ENCODE peak calls at places on chromosomes 5 and 9, in eight cellular contexts. One of them, this sample, is unnamed.

GRCh38 chr9:33044162-33044673 is 19.1 kb downstream of the DNAJA1 start:
- DNase-seq in GM12891: peak
- DNase-seq in glutamatergic neuron: peak
- DNase-seq in AG10803: peak
- DNase-seq in HEK293T: no peak
- DNase-seq in neuronal stem cell: peak
- DNase-seq in T-helper 2 cell: peak
- DNase-seq in uterus: peak
- DNase-seq in this sample: peak

GRCh38 chr9:121133104-121133816 is 58.5 kb downstream of the CNTRL start:
- DNase-seq in GM12891: no peak
- DNase-seq in glutamatergic neuron: no peak
- DNase-seq in AG10803: no peak
- DNase-seq in HEK293T: no peak
- DNase-seq in neuronal stem cell: no peak
- DNase-seq in T-helper 2 cell: peak
- DNase-seq in uterus: no peak
- DNase-seq in this sample: peak

GRCh38 chr5:74556631-74557595 is 83.6 kb downstream of the ENC1 start:
- DNase-seq in GM12891: no peak
- DNase-seq in glutamatergic neuron: no peak
- DNase-seq in AG10803: peak
- DNase-seq in HEK293T: no peak
- DNase-seq in neuronal stem cell: no peak
- DNase-seq in T-helper 2 cell: no peak
- DNase-seq in uterus: no peak
- DNase-seq in this sample: no peak

GRCh38 chr5:151903243-151903653 is 21.4 kb downstream of the GLRA1 start:
- DNase-seq in GM12891: peak
- DNase-seq in glutamatergic neuron: no peak
- DNase-seq in AG10803: no peak
- DNase-seq in HEK293T: no peak
- DNase-seq in neuronal stem cell: peak
- DNase-seq in T-helper 2 cell: no peak
- DNase-seq in uterus: no peak
- DNase-seq in this sample: no peak

GRCh38 chr5:125232779-125233230 is 486.4 kb upstream of the ZNF608 start:
- DNase-seq in GM12891: no peak
- DNase-seq in glutamatergic neuron: no peak
- DNase-seq in AG10803: peak
- DNase-seq in HEK293T: no peak
- DNase-seq in neuronal stem cell: no peak
- DNase-seq in T-helper 2 cell: no peak
- DNase-seq in uterus: no peak
- DNase-seq in this sample: no peak

GRCh38 chr9:94907246-94907936 is 180.9 kb downstream of the AOPEP start:
- DNase-seq in GM12891: no peak
- DNase-seq in glutamatergic neuron: no peak
- DNase-seq in AG10803: no peak
- DNase-seq in HEK293T: no peak
- DNase-seq in neuronal stem cell: no peak
- DNase-seq in T-helper 2 cell: no peak
- DNase-seq in uterus: no peak
- DNase-seq in this sample: peak

GRCh38 chr5:173612948-173613347 is 3.5 kb downstream of the BOD1 start:
- DNase-seq in GM12891: no peak
- DNase-seq in glutamatergic neuron: no peak
- DNase-seq in AG10803: peak
- DNase-seq in HEK293T: no peak
- DNase-seq in neuronal stem cell: no peak
- DNase-seq in T-helper 2 cell: no peak
- DNase-seq in uterus: no peak
- DNase-seq in this sample: no peak

GRCh38 chr9:127991017-127991756 is 10.4 kb upstream of the EEIG1 start:
- DNase-seq in GM12891: no peak
- DNase-seq in glutamatergic neuron: no peak
- DNase-seq in AG10803: no peak
- DNase-seq in HEK293T: no peak
- DNase-seq in neuronal stem cell: no peak
- DNase-seq in T-helper 2 cell: no peak
- DNase-seq in uterus: no peak
- DNase-seq in this sample: no peak

GRCh38 chr9:105138306-105138801 is 106.1 kb upstream of the SLC44A1 start:
- DNase-seq in GM12891: no peak
- DNase-seq in glutamatergic neuron: peak
- DNase-seq in AG10803: no peak
- DNase-seq in HEK293T: no peak
- DNase-seq in neuronal stem cell: no peak
- DNase-seq in T-helper 2 cell: no peak
- DNase-seq in uterus: peak
- DNase-seq in this sample: no peak

GRCh38 chr5:32859211-32859641 is 148.1 kb downstream of the NPR3 start:
- DNase-seq in GM12891: no peak
- DNase-seq in glutamatergic neuron: no peak
- DNase-seq in AG10803: peak
- DNase-seq in HEK293T: no peak
- DNase-seq in neuronal stem cell: no peak
- DNase-seq in T-helper 2 cell: no peak
- DNase-seq in uterus: no peak
- DNase-seq in this sample: no peak

GRCh38 chr5:14628346-14628745 is 36.2 kb upstream of the OTULIN start:
- DNase-seq in GM12891: no peak
- DNase-seq in glutamatergic neuron: no peak
- DNase-seq in AG10803: peak
- DNase-seq in HEK293T: peak
- DNase-seq in neuronal stem cell: peak
- DNase-seq in T-helper 2 cell: peak
- DNase-seq in uterus: no peak
- DNase-seq in this sample: no peak

GRCh38 chr9:8660383-8660782 is 860.8 kb upstream of the DMAC1 start:
- DNase-seq in GM12891: no peak
- DNase-seq in glutamatergic neuron: no peak
- DNase-seq in AG10803: no peak
- DNase-seq in HEK293T: no peak
- DNase-seq in neuronal stem cell: no peak
- DNase-seq in T-helper 2 cell: no peak
- DNase-seq in uterus: peak
- DNase-seq in this sample: no peak

GRCh38 chr5:34899066-34899465 is 16.2 kb downstream of the RAD1 start:
- DNase-seq in GM12891: no peak
- DNase-seq in glutamatergic neuron: no peak
- DNase-seq in AG10803: no peak
- DNase-seq in HEK293T: no peak
- DNase-seq in neuronal stem cell: no peak
- DNase-seq in T-helper 2 cell: no peak
- DNase-seq in uterus: no peak
- DNase-seq in this sample: no peak

GRCh38 chr9:97474373-97474925 is 27.0 kb upstream of the TMOD1 start:
- DNase-seq in GM12891: no peak
- DNase-seq in glutamatergic neuron: no peak
- DNase-seq in AG10803: no peak
- DNase-seq in HEK293T: no peak
- DNase-seq in neuronal stem cell: no peak
- DNase-seq in T-helper 2 cell: no peak
- DNase-seq in uterus: no peak
- DNase-seq in this sample: no peak

GRCh38 chr5:160357861-160358411 is 12.5 kb downstream of the C1QTNF2 start:
- DNase-seq in GM12891: no peak
- DNase-seq in glutamatergic neuron: no peak
- DNase-seq in AG10803: peak
- DNase-seq in HEK293T: no peak
- DNase-seq in neuronal stem cell: no peak
- DNase-seq in T-helper 2 cell: no peak
- DNase-seq in uterus: peak
- DNase-seq in this sample: no peak

GRCh38 chr5:168159425-168159824 is 132.0 kb upstream of the WWC1 start:
- DNase-seq in GM12891: peak
- DNase-seq in glutamatergic neuron: no peak
- DNase-seq in AG10803: peak
- DNase-seq in HEK293T: no peak
- DNase-seq in neuronal stem cell: no peak
- DNase-seq in T-helper 2 cell: no peak
- DNase-seq in uterus: no peak
- DNase-seq in this sample: peak

GRCh38 chr5:154222414-154222813 is 31.9 kb downstream of the GALNT10 start:
- DNase-seq in GM12891: no peak
- DNase-seq in glutamatergic neuron: no peak
- DNase-seq in AG10803: no peak
- DNase-seq in HEK293T: no peak
- DNase-seq in neuronal stem cell: no peak
- DNase-seq in T-helper 2 cell: no peak
- DNase-seq in uterus: no peak
- DNase-seq in this sample: no peak

GRCh38 chr5:131068893-131069643 is 96.0 kb downstream of the HINT1 start:
- DNase-seq in GM12891: peak
- DNase-seq in glutamatergic neuron: no peak
- DNase-seq in AG10803: no peak
- DNase-seq in HEK293T: no peak
- DNase-seq in neuronal stem cell: no peak
- DNase-seq in T-helper 2 cell: peak
- DNase-seq in uterus: no peak
- DNase-seq in this sample: no peak

GRCh38 chr5:110371725-110372041 is 354.8 kb downstream of the TMEM232 start:
- DNase-seq in GM12891: no peak
- DNase-seq in glutamatergic neuron: no peak
- DNase-seq in AG10803: no peak
- DNase-seq in HEK293T: no peak
- DNase-seq in neuronal stem cell: no peak
- DNase-seq in T-helper 2 cell: no peak
- DNase-seq in uterus: no peak
- DNase-seq in this sample: no peak

This sample was measured in pancreas.